ENCODE peak calls at places on chromosomes 5 and 9, in nine cellular contexts. J is CD8-positive, alpha-beta T cell; H is T1000; F is memory B cell; M is head of caudate nucleus; B is stimulated activated CD4-positive, alpha-beta T cell treated with anti-CD3 and anti-CD28 coated beads, Interleukin-2, amount 100 ng/mL, for 48 hours; U is ELR; K is suprapubic skin; L is COR-L47. E is an unnamed sample.

GRCh38 chr9:122192261-122192875 is 32.7 kb downstream of the MORN5 start:
- DNase-seq in J (no peak), H (no peak), F (no peak), M (no peak), B (no peak), U (no peak), K (no peak), L (no peak), E (no peak)

GRCh38 chr9:136942112-136942880 is 2.2 kb downstream of the FBXW5 start:
- DNase-seq in J (no peak), H (no peak), F (no peak), M (no peak), B (no peak), U (no peak), K (peak), L (no peak), E (no peak)

GRCh38 chr5:27815061-27815460 is 776.7 kb upstream of the CDH9 start:
- DNase-seq in J (no peak), H (no peak), F (no peak), M (no peak), B (no peak), U (no peak), K (no peak), L (no peak), E (peak)

GRCh38 chr9:34809504-34810186 is 99.7 kb upstream of the CCL21 start:
- DNase-seq in J (no peak), H (no peak), F (no peak), M (peak), B (no peak), U (peak), K (no peak), L (no peak), E (peak)

GRCh38 chr5:137564475-137564961 is 65.4 kb upstream of the SPOCK1 start:
- DNase-seq in J (no peak), H (no peak), F (no peak), M (no peak), B (no peak), U (peak), K (no peak), L (no peak), E (peak)

GRCh38 chr5:135272311-135272805 is 126.7 kb downstream of the MACROH2A1 start:
- DNase-seq in J (no peak), H (no peak), F (no peak), M (no peak), B (no peak), U (no peak), K (no peak), L (no peak), E (no peak)

GRCh38 chr5:173727839-173728778 is 111.7 kb upstream of the BOD1 start:
- DNase-seq in J (no peak), H (no peak), F (no peak), M (no peak), B (no peak), U (no peak), K (no peak), L (no peak), E (no peak)

GRCh38 chr9:91711755-91712591 is 238.1 kb downstream of the ROR2 start:
- DNase-seq in J (peak), H (no peak), F (peak), M (peak), B (peak), U (peak), K (peak), L (no peak), E (peak)

GRCh38 chr5:32692066-32692746 is 18.9 kb upstream of the NPR3 start:
- DNase-seq in J (no peak), H (no peak), F (no peak), M (no peak), B (no peak), U (no peak), K (no peak), L (no peak), E (peak)

GRCh38 chr5:126819253-126819652 is 42.3 kb downstream of the LMNB1 start:
- DNase-seq in J (no peak), H (no peak), F (no peak), M (no peak), B (no peak), U (no peak), K (no peak), L (no peak), E (no peak)

GRCh38 chr9:9275656-9276055 is 1337.1 kb downstream of the PTPRD start:
- DNase-seq in J (no peak), H (no peak), F (no peak), M (no peak), B (no peak), U (no peak), K (no peak), L (no peak), E (no peak)

GRCh38 chr9:123742009-123742767 is 187.7 kb downstream of the DENND1A start:
- DNase-seq in J (no peak), H (no peak), F (no peak), M (peak), B (no peak), U (no peak), K (no peak), L (no peak), E (no peak)

GRCh38 chr9:97934321-97935115 is 3.5 kb downstream of the HEMGN start:
- DNase-seq in J (no peak), H (no peak), F (no peak), M (peak), B (no peak), U (no peak), K (no peak), L (peak), E (no peak)

E was measured in kidney tubule cell.